ENCODE peak calls at places on chromosomes 3 and 15, in seven cellular contexts. J is spleen, M is cardiac muscle cell, F is endodermal cell, D is pancreas, W is tibial artery, E is left ventricle myocardium inferior. I is an unnamed sample.

GRCh38 chr15:52440414-52440813 is 88.3 kb downstream of the MYO5A start:
- DNase-seq in F (no peak), D (no peak), E (no peak), M (no peak), W (no peak), J (no peak), I (no peak)

GRCh38 chr3:94423566-94423965 is 360.7 kb downstream of the NSUN3 start:
- DNase-seq in D (no peak), J (no peak), F (no peak), E (no peak), W (no peak), M (no peak), I (no peak)

GRCh38 chr3:184336484-184337230 is 743 bp upstream of the FAM131A start:
- DNase-seq in J (no peak), M (peak; percentile 45), E (no peak), D (no peak), W (peak; percentile 77), F (peak; percentile 72), I (peak; percentile 70)

GRCh38 chr15:80878242-80878866 is 99.2 kb downstream of the CEMIP start:
- DNase-seq in F (no peak), M (no peak), W (no peak), E (no peak), J (no peak), D (no peak), I (no peak)

GRCh38 chr3:48915296-48915695 is 3.3 kb upstream of the ARIH2 start:
- DNase-seq in M (no peak), J (no peak), E (no peak), D (no peak), F (no peak), W (no peak), I (no peak)

GRCh38 chr3:147002721-147003120 is 397.6 kb upstream of the PLSCR5 start:
- DNase-seq in F (no peak), W (no peak), E (no peak), J (no peak), D (no peak), M (no peak), I (no peak)

GRCh38 chr15:31801152-31801551 is 229.2 kb upstream of the CHRNA7 start:
- DNase-seq in D (no peak), J (no peak), E (peak; percentile 58), F (no peak), M (peak; percentile 1), W (no peak), I (peak; percentile 63)

GRCh38 chr15:66226736-66227135 is 26.8 kb downstream of the MEGF11 start:
- DNase-seq in W (no peak), F (no peak), J (peak; percentile 29), E (no peak), D (no peak), M (no peak), I (no peak)

GRCh38 chr3:53890726-53891499 is 746 bp downstream of the SELENOK start:
- DNase-seq in W (no peak), M (no peak), E (no peak), D (no peak), J (no peak), F (peak; percentile 65), I (no peak)

GRCh38 chr3:195212033-195212748 is 58.8 kb downstream of the XXYLT1 start:
- DNase-seq in E (no peak), M (no peak), W (peak; percentile 56), J (no peak), D (no peak), F (no peak), I (no peak)

GRCh38 chr3:46271209-46271608 is 28.9 kb downstream of the CCR3 start:
- DNase-seq in F (no peak), M (no peak), J (no peak), E (no peak), D (no peak), W (no peak), I (no peak)

GRCh38 chr3:27049792-27050191 is 319.4 kb downstream of the NEK10 start:
- DNase-seq in W (no peak), J (no peak), M (no peak), E (no peak), F (no peak), D (no peak), I (no peak)

GRCh38 chr15:90419738-90420487 is 31.9 kb downstream of the IQGAP1 start:
- DNase-seq in E (no peak), F (no peak), W (no peak), J (no peak), M (no peak), D (no peak), I (no peak)

GRCh38 chr3:14154242-14154641 is 24.2 kb downstream of the XPC start:
- DNase-seq in J (no peak), D (no peak), E (no peak), M (no peak), F (peak; percentile 12), W (no peak), I (no peak)

GRCh38 chr3:42398080-42398479 is 12.3 kb downstream of the LYZL4 start:
- DNase-seq in D (no peak), W (no peak), E (no peak), J (no peak), F (no peak), M (no peak), I (peak; percentile 28)

GRCh38 chr15:62626903-62627302 is 415.6 kb upstream of the TPM1 start:
- DNase-seq in M (no peak), W (no peak), D (no peak), J (no peak), F (no peak), E (no peak), I (no peak)

GRCh38 chr3:167835953-167836352 is 100.4 kb downstream of the SERPINI1 start:
- DNase-seq in W (no peak), F (no peak), D (no peak), M (no peak), E (no peak), J (no peak), I (no peak)

GRCh38 chr15:98889930-98890695 is 117.5 kb downstream of the PGPEP1L start:
- DNase-seq in D (no peak), E (no peak), F (no peak), M (no peak), J (no peak), W (no peak), I (no peak)

GRCh38 chr15:100721758-100722550 is 119.6 kb downstream of the ASB7 start:
- DNase-seq in W (peak; percentile 84), J (no peak), M (no peak), D (no peak), E (peak; percentile 62), F (peak; percentile 24), I (peak; percentile 94)

GRCh38 chr3:123559040-123559861 is 25.6 kb downstream of the HACD2 start:
- DNase-seq in W (no peak), E (no peak), J (no peak), D (no peak), F (no peak), M (peak; percentile 78), I (no peak)

GRCh38 chr3:131772278-131772893 is 262.4 kb downstream of the CPNE4 start:
- DNase-seq in M (no peak), W (no peak), J (no peak), F (no peak), E (no peak), D (no peak), I (no peak)

GRCh38 chr3:157436583-157437300 is at the start of gene PTX3:
- DNase-seq in M (peak; percentile 33), D (no peak), W (no peak), J (no peak), E (peak; percentile 21), F (peak; percentile 57), I (peak; percentile 66)

GRCh38 chr3:187932530-187932929 is 187.3 kb upstream of the BCL6 start:
- DNase-seq in W (no peak), D (no peak), M (no peak), F (no peak), J (no peak), E (no peak), I (no peak)

GRCh38 chr3:13890377-13891016 is 10.6 kb upstream of the WNT7A start:
- DNase-seq in F (peak; percentile 47), M (no peak), J (peak; percentile 91), W (no peak), D (peak; percentile 47), E (no peak), I (peak; percentile 57)

GRCh38 chr15:74438696-74439316 is 5.0 kb upstream of the SEMA7A start:
- DNase-seq in W (peak; percentile 77), D (no peak), M (peak; percentile 86), J (peak; percentile 94), E (peak; percentile 68), F (peak; percentile 91), I (peak; percentile 84)

GRCh38 chr3:4290272-4290893 is 12.8 kb upstream of the SETMAR start:
- DNase-seq in E (no peak), M (peak; percentile 49), J (no peak), W (no peak), F (peak; percentile 58), D (no peak), I (no peak)

GRCh38 chr3:36701903-36702374 is 62.4 kb downstream of the DCLK3 start:
- DNase-seq in F (no peak), M (no peak), J (no peak), D (no peak), E (no peak), W (no peak), I (no peak)

GRCh38 chr3:138114431-138114918 is 933 bp downstream of the DZIP1L start:
- DNase-seq in W (no peak), E (no peak), D (no peak), F (peak; percentile 78), M (peak; percentile 30), J (no peak), I (no peak)
- H3K4me3 ChIP-seq in W (peak overlapping the region; percentile 79), E (peak overlapping the region; percentile 81), D (peak overlapping the region; percentile 70), F (peak overlapping the region; percentile 86), M (peak overlapping the region; percentile 46), J (peak overlapping the region; percentile 59), I (peak overlapping the region; percentile 68)

DNA sequence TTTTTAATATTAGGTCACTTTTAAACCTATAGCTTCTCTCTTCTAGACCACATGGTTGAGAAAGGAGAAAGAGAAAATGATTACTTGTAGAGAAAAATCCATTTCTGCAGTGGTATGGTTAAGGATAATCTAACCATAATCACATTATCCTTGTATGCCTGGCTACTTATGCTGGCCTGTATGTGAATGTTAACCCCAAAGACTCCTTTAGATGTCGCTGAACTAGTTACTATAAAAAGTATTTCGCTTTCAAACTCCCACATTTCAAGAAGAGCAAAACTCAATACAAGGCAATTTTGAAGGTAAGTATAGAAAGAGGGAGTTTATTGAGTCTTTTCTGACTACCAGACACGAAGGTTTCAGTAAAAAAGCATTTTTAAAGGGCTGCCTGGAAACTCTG is 2.2 kb downstream of the KCTD6 start:
- DNase-seq in D (no peak), M (no peak), F (no peak), J (no peak), E (no peak), W (no peak), I (no peak)
- H3K4me1 ChIP-seq in D (peaks cover 5% of the 10 kb centered on the region), M (peaks cover 17% of the 10 kb centered on the region), F (peaks cover 15% of the 10 kb centered on the region), J (peaks cover 35% of the 10 kb centered on the region), E (peaks cover 75% of the 10 kb centered on the region), W (no peaks in the 10 kb centered on the region), I (no peaks in the 10 kb centered on the region)

GRCh38 chr3:173109143-173109542 is 31.9 kb downstream of the SPATA16 start:
- DNase-seq in F (peak; percentile 53), M (no peak), J (no peak), E (no peak), W (no peak), D (no peak), I (no peak)
- H3K27me3 ChIP-seq in F (no peaks in the 10 kb centered on the region), M (no peaks in the 10 kb centered on the region), J (no peaks in the 10 kb centered on the region), E (no peaks in the 10 kb centered on the region), W (no peaks in the 10 kb centered on the region), D (no peaks in the 10 kb centered on the region), I (no peaks in the 10 kb centered on the region)

DNA sequence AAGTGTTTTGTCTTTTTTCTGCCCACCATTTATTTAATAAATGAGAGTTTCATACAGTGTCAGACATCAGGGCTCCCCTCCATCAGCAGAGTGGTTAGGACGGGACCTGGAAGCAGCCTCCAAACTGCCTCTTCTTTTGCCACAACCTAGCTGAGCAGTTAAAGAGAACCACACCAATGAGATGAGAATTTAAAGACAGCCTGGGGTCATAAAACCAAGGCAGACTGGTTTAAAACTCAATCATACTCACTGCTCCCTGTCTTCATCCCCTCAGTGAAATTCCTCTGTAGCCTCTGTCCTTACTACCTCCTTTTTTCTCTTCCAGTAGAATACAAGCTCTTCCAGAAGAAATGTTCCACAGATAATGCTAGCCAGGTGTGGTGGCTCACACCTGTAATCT is 78.7 kb downstream of the WWTR1 start:
- DNase-seq in W (no peak), E (no peak), F (no peak), M (no peak), D (no peak), J (no peak), I (no peak)
- H3K4me3 ChIP-seq in W (no peak overlapping the region), E (no peak overlapping the region), F (no peak overlapping the region), M (no peak overlapping the region), D (no peak overlapping the region), J (no peak overlapping the region), I (no peak overlapping the region)

I was measured in right atrium auricular region.